ENCODE peak calls at places on chromosomes 5 and 9, in seven cellular contexts. B, R, T, C, Q, I and K are unnamed samples.

GRCh38 chr5:24905123-24905522 is 260.3 kb upstream of the CDH10 start:
- DNase-seq in B (no peak), R (no peak), T (no peak), C (no peak), Q (no peak), I (no peak), K (no peak)

GRCh38 chr5:586751-587285 is 25.3 kb upstream of the CEP72 start:
- DNase-seq in B (no peak), R (no peak), T (no peak), C (no peak), Q (no peak), I (no peak), K (no peak)

GRCh38 chr9:3758816-3759576 is 233.2 kb upstream of the RFX3 start:
- DNase-seq in B (no peak), R (no peak), T (no peak), C (no peak), Q (no peak), I (no peak), K (no peak)

GRCh38 chr5:143262393-143263174 is 140.9 kb downstream of the NR3C1 start:
- DNase-seq in B (peak; percentile 48), R (no peak), T (no peak), C (no peak), Q (peak; percentile 40), I (peak; percentile 27), K (no peak)

GRCh38 chr5:80255425-80255751 is 460 bp downstream of the SERINC5 start:
- DNase-seq in B (no peak), R (no peak), T (no peak), C (peak; percentile 35), Q (peak; percentile 66), I (no peak), K (no peak)

GRCh38 chr5:139654464-139654863 is 6.3 kb downstream of the CXXC5 start:
- DNase-seq in B (no peak), R (no peak), T (no peak), C (no peak), Q (no peak), I (no peak), K (no peak)

GRCh38 chr5:98827161-98827560 is 53.7 kb downstream of the RGMB start:
- DNase-seq in B (no peak), R (peak; percentile 56), T (no peak), C (no peak), Q (peak; percentile 47), I (peak; percentile 32), K (no peak)

GRCh38 chr5:163682226-163682625 is 176.8 kb downstream of the MAT2B start:
- DNase-seq in B (no peak), R (no peak), T (no peak), C (no peak), Q (no peak), I (no peak), K (no peak)

GRCh38 chr9:80794197-80794596 is 895.1 kb downstream of the TLE1 start:
- DNase-seq in B (no peak), R (no peak), T (no peak), C (no peak), Q (no peak), I (no peak), K (no peak)

DNA sequence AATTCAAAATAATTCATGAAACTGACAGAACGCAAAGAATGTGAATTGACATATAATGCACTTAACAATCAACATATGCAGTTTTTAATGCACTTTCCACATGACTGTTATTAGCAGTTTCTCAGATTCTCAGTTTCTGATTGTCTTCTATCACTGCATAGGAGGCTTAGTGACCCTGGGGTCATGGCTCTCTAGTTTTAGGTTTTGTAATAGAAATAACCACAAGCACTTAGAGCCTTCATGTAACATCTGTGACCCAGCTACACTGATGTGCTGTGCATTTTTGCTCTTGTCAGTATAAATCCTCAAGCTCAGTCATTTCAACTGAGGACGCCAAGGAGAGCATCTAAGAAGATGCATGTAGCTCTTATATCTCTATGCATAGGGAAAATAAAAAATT is 163.1 kb upstream of the IZUMO3 start:
- DNase-seq in B (no peak), R (no peak), T (no peak), C (no peak), Q (no peak), I (no peak), K (no peak)
- TF ChIP-seq POLR2AphosphoS5 in B (no peak), R (no peak), T (no peak), C (no peak), Q (no peak), I (no peak), K (no peak)

GRCh38 chr9:134179918-134180785 is 15.8 kb upstream of the RNU6ATAC start:
- DNase-seq in B (no peak), R (peak; percentile 28), T (no peak), C (peak; percentile 5), Q (no peak), I (no peak), K (peak; percentile 7)

GRCh38 chr9:134179595-134179917 is 15.2 kb upstream of the RNU6ATAC start:
- DNase-seq in B (no peak), R (no peak), T (no peak), C (peak; percentile 5), Q (no peak), I (no peak), K (peak; percentile 5)

GRCh38 chr9:134181648-134182034 is 17.3 kb upstream of the RNU6ATAC start:
- DNase-seq in B (no peak), R (no peak), T (no peak), C (no peak), Q (no peak), I (no peak), K (peak; percentile 27)

GRCh38 chr9:134182554-134183219 is 18.3 kb upstream of the RNU6ATAC start:
- DNase-seq in B (no peak), R (no peak), T (no peak), C (no peak), Q (no peak), I (no peak), K (no peak)

GRCh38 chr9:134180786-134181647 is 16.7 kb upstream of the RNU6ATAC start:
- DNase-seq in B (no peak), R (no peak), T (no peak), C (peak; percentile 5), Q (no peak), I (no peak), K (peak; percentile 5)
- TF ChIP-seq TAF1 in B (no peak), R (no peak), T (no peak), C (no peak), Q (no peak), I (no peak), K (no peak)

GRCh38 chr5:89444073-89444472 is 561.1 kb upstream of the MEF2C start:
- DNase-seq in B (no peak), R (no peak), T (no peak), C (no peak), Q (no peak), I (no peak), K (no peak)
- TF ChIP-seq POLR2AphosphoS5 in B (no peak), R (no peak), T (no peak), C (no peak), Q (no peak), I (no peak), K (no peak)

GRCh38 chr5:31692561-31693221 is 53.8 kb downstream of the PDZD2 start:
- DNase-seq in B (no peak), R (no peak), T (no peak), C (no peak), Q (no peak), I (no peak), K (no peak)
- TF ChIP-seq TAF1 in B (no peak), R (no peak), T (no peak), C (no peak), Q (no peak), I (no peak), K (no peak)

GRCh38 chr5:157514974-157515373 is 55.0 kb downstream of the NIPAL4 start:
- DNase-seq in B (no peak), R (no peak), T (no peak), C (no peak), Q (no peak), I (no peak), K (no peak)

GRCh38 chr5:157518963-157519362 is 56.6 kb downstream of the ADAM19 start:
- DNase-seq in B (peak; percentile 77), R (no peak), T (no peak), C (peak; percentile 28), Q (no peak), I (no peak), K (peak; percentile 35)

GRCh38 chr5:157519579-157520253 is 55.9 kb downstream of the ADAM19 start:
- DNase-seq in B (peak; percentile 71), R (no peak), T (no peak), C (peak; percentile 37), Q (no peak), I (no peak), K (no peak)

GRCh38 chr5:157516016-157516415 is 56.0 kb downstream of the NIPAL4 start:
- DNase-seq in B (no peak), R (no peak), T (no peak), C (no peak), Q (no peak), I (no peak), K (no peak)

DNA sequence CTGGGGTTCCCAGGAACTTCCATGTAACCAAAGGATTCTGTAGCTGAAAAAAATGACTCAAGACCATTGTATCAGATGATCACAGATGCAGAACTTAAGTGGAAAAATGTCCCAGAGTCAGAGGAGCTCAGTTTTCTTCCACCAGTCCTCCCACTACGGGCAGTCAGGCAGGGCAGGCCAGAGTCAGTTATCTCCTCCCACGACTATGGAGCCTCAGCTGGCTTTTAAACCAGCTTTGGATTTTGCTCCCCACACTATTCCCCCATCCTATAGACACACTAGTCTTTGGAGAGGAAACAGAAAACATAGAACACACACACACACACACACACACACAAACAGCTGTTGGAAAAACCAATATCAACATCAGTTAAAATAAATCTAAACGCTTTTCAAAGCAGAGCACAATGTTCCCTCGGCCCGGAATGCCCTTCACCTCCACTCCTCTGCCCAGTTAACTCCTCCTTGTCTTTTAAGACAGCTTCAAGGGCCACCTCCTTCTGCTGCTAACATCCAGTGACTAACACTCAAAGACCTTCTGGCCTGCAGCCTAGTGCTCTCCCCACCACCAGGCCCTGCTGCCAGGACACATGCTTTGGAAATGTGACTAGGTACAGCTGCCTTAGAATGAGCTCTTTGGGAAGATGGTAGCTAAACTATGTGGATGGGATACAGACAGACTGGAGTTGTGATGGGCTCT is 56.8 kb downstream of the NIPAL4 start:
- DNase-seq in B (no peak), R (no peak), T (no peak), C (no peak), Q (no peak), I (no peak), K (no peak)
- TF ChIP-seq POLR2AphosphoS5 in B (no peak), R (peak; percentile 59), T (no peak), C (no peak), Q (no peak), I (no peak), K (no peak)

DNA sequence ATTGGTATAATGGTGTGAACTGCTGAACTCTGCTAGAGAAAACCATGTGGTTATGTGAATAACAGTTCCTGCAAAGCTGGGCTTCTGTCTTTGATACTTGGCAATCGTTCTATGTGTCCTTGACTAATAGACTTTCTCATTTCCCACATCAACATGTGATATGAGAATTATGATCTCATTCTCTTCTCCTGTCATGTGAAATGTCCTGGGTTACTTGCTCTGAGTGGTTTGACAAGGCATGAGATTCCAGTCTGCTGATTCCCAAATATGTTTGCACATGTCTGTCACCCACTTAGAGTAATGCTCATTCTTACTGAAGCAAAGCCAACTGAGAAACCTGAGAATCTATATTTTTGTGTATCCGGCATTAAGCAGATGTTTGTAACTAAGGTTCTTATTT is 141.2 kb downstream of the PARP8 start:
- DNase-seq in B (no peak), R (no peak), T (no peak), C (no peak), Q (no peak), I (no peak), K (no peak)
- TF ChIP-seq TAF1 in B (no peak), R (no peak), T (no peak), C (no peak), Q (no peak), I (no peak), K (no peak)